ENCODE peak calls at places on chromosomes 4 and X, in six cellular contexts. W is activated CD8-positive, alpha-beta T cell treated with anti-CD3 and anti-CD28 coated beads for 36 hours; L is HT-29; J is C1 segment of cervical spinal cord; K is stimulated activated CD4-positive, alpha-beta T cell treated with anti-CD3 and anti-CD28 coated beads, Interleukin-4, amount 100 ng/mL, for 48 hours; U is activated T-cell treated with anti-CD3 and anti-CD28 coated beads, Interleukin-2, amount 50 U/mL, for 4 hours. H is an unnamed sample.

GRCh38 chr4:94566420-94566819 is 114.7 kb downstream of the PDLIM5 start:
- DNase-seq in W (no peak), L (no peak), J (no peak), K (no peak), U (no peak), H (no peak)

GRCh38 chr4:113446019-113446418 is 315.5 kb downstream of the CAMK2D start:
- DNase-seq in W (no peak), L (peak; percentile 35), J (no peak), K (no peak), U (peak; percentile 12), H (peak; percentile 86)

GRCh38 chrX:40964008-40964407 is 121.2 kb upstream of the USP9X start:
- DNase-seq in W (no peak), L (no peak), J (no peak), K (no peak), U (no peak), H (no peak)

GRCh38 chr4:52996261-52997131 is 134.4 kb downstream of the RASL11B start:
- DNase-seq in W (no peak), L (no peak), J (no peak), K (no peak), U (no peak), H (peak; percentile 28)

GRCh38 chr4:118270492-118270891 is 82.3 kb downstream of the PRSS12 start:
- DNase-seq in W (no peak), L (peak; percentile 72), J (no peak), K (no peak), U (no peak), H (peak; percentile 81)

GRCh38 chr4:537436-538264 is 38.4 kb downstream of the TMEM271 start:
- DNase-seq in W (no peak), L (no peak), J (no peak), K (no peak), U (no peak), H (no peak)

GRCh38 chrX:13059676-13060499 is 15.5 kb upstream of the FAM9C start:
- DNase-seq in W (no peak), L (peak; percentile 52), J (no peak), K (no peak), U (no peak), H (no peak)

GRCh38 chr4:149987330-149987751 is 90.9 kb upstream of the DCLK2 start:
- DNase-seq in W (no peak), L (no peak), J (no peak), K (no peak), U (no peak), H (peak; percentile 58)

GRCh38 chr4:1194028-1194900 is 21.9 kb upstream of the SPON2 start:
- DNase-seq in W (no peak), L (no peak), J (no peak), K (no peak), U (peak; percentile 4), H (no peak)

GRCh38 chr4:72991889-72992288 is 77.6 kb downstream of the COX18 start:
- DNase-seq in W (no peak), L (no peak), J (no peak), K (no peak), U (no peak), H (no peak)

GRCh38 chr4:169058312-169058711 is 48.3 kb upstream of the CBR4 start:
- DNase-seq in W (no peak), L (no peak), J (no peak), K (no peak), U (no peak), H (no peak)

GRCh38 chr4:151022586-151022985 is 7.5 kb upstream of the LRBA start:
- DNase-seq in W (no peak), L (no peak), J (no peak), K (no peak), U (no peak), H (no peak)

GRCh38 chrX:1392376-1393130 is 640 bp upstream of the SLC25A6 start:
- DNase-seq in W (peak; percentile 67), L (peak; percentile 56), J (no peak), K (peak; percentile 39), U (no peak), H (peak; percentile 53)

GRCh38 chrX:32525234-32525633 is 686.1 kb downstream of the DMD start:
- DNase-seq in W (no peak), L (no peak), J (no peak), K (no peak), U (no peak), H (no peak)

GRCh38 chrX:7214251-7214650 is 66.3 kb upstream of the PUDP start:
- DNase-seq in W (no peak), L (no peak), J (no peak), K (no peak), U (no peak), H (no peak)

GRCh38 chr4:113524096-113524495 is 237.4 kb downstream of the CAMK2D start:
- DNase-seq in W (no peak), L (no peak), J (no peak), K (no peak), U (no peak), H (no peak)

GRCh38 chrX:123993326-123993725 is 31.8 kb downstream of the STAG2 start:
- DNase-seq in W (no peak), L (no peak), J (no peak), K (no peak), U (no peak), H (peak; percentile 86)

GRCh38 chrX:137945470-137945869 is 379.5 kb downstream of the ZIC3 start:
- DNase-seq in W (no peak), L (no peak), J (no peak), K (no peak), U (no peak), H (no peak)

GRCh38 chr4:129362685-129363274 is 266.8 kb downstream of the C4orf33 start:
- DNase-seq in W (peak; percentile 69), L (peak; percentile 80), J (no peak), K (peak; percentile 24), U (peak; percentile 12), H (peak; percentile 78)

GRCh38 chr4:96916731-96917130 is 1076.8 kb downstream of the PDHA2 start:
- DNase-seq in W (no peak), L (no peak), J (no peak), K (no peak), U (no peak), H (no peak)

GRCh38 chr4:66062044-66062443 is 391.8 kb upstream of the EPHA5 start:
- DNase-seq in W (no peak), L (no peak), J (no peak), K (no peak), U (no peak), H (no peak)

GRCh38 chr4:83644677-83645639 is 109.0 kb downstream of the GPAT3 start:
- DNase-seq in W (peak; percentile 46), L (peak; percentile 86), J (no peak), K (no peak), U (no peak), H (peak; percentile 79)

GRCh38 chr4:63583561-63583960 is 825.7 kb downstream of the TECRL start:
- DNase-seq in W (no peak), L (no peak), J (no peak), K (no peak), U (no peak), H (no peak)

GRCh38 chrX:97895751-97896150 is 1012.0 kb downstream of the RPA4 start:
- DNase-seq in W (no peak), L (no peak), J (no peak), K (no peak), U (no peak), H (no peak)

GRCh38 chrX:48068096-48068887 is 3.1 kb downstream of the ZNF630 start:
- DNase-seq in W (no peak), L (no peak), J (no peak), K (no peak), U (no peak), H (peak; percentile 37)

GRCh38 chr4:1406946-1407656 is 859 bp upstream of the NKX1-1 start:
- DNase-seq in W (no peak), L (no peak), J (no peak), K (no peak), U (no peak), H (no peak)

GRCh38 chrX:137428777-137429564 is 137.0 kb upstream of the ZIC3 start:
- DNase-seq in W (no peak), L (no peak), J (no peak), K (no peak), U (no peak), H (no peak)

GRCh38 chrX:109635151-109635550 is 10.2 kb upstream of the KCNE5 start:
- DNase-seq in W (peak; percentile 4), L (peak; percentile 54), J (no peak), K (no peak), U (no peak), H (peak; percentile 41)

GRCh38 chr4:17597517-17597916 is 16.9 kb upstream of the MED28 start:
- DNase-seq in W (no peak), L (peak; percentile 56), J (no peak), K (no peak), U (no peak), H (peak; percentile 72)